ENCODE peak calls at places on chromosomes 1 and 21, in ten cellular contexts. B, Y, A, D, U, I, T, Z, M and F are unnamed samples.
A peak's percentile ranks its signal among the peaks of the same experiment; 100 is the strongest.

GRCh38 chr1:205310981-205311704 is 10.4 kb downstream of the NUAK2 start:
- DNase-seq in A (no peak), T (no peak), M (no peak), D (no peak), B (no peak), I (no peak), U (no peak), Z (no peak), Y (no peak), F (no peak)

GRCh38 chr1:154970631-154971340 is at the start of gene SHC1:
- DNase-seq in Z (peak; percentile 93), I (peak; percentile 96), B (peak; percentile 77), A (peak; percentile 98), Y (peak; percentile 96), T (peak; percentile 93), D (peak; percentile 95), U (peak; percentile 92), M (peak; percentile 96), F (no peak)

GRCh38 chr1:234842726-234843641 is 233.0 kb upstream of the IRF2BP2 start:
- DNase-seq in A (no peak), D (peak; percentile 45), U (peak; percentile 85), B (no peak), M (no peak), Z (no peak), T (no peak), Y (no peak), I (no peak), F (peak; percentile 15)

GRCh38 chr1:7770939-7771672 is at the start of gene VAMP3:
- DNase-seq in A (peak; percentile 91), D (peak; percentile 67), M (peak; percentile 89), U (peak; percentile 95), B (no peak), I (peak; percentile 91), T (peak; percentile 93), Y (peak; percentile 86), Z (peak; percentile 87), F (peak; percentile 74)

GRCh38 chr21:45464309-45464708 is 59.3 kb downstream of the COL18A1 start:
- DNase-seq in I (no peak), A (no peak), T (no peak), Y (no peak), Z (no peak), M (no peak), U (peak; percentile 33), B (no peak), D (no peak), F (no peak)

GRCh38 chr1:246725191-246725590 is 982 bp downstream of the SCCPDH start:
- DNase-seq in Y (no peak), B (no peak), T (no peak), A (no peak), D (no peak), U (no peak), M (no peak), I (no peak), Z (no peak), F (no peak)

GRCh38 chr1:246199086-246199485 is 308.0 kb downstream of the SMYD3 start:
- DNase-seq in T (peak; percentile 66), D (no peak), Z (no peak), B (no peak), I (no peak), M (no peak), A (peak; percentile 10), U (no peak), Y (no peak), F (no peak)

GRCh38 chr21:45078877-45079281 is 4.5 kb downstream of the ADARB1 start:
- DNase-seq in B (peak; percentile 15), Z (no peak), M (no peak), D (peak; percentile 78), T (no peak), I (no peak), Y (no peak), A (peak; percentile 73), U (no peak), F (peak; percentile 83)

GRCh38 chr1:150887018-150887417 is at the start of gene CTXND2:
- DNase-seq in Y (no peak), U (no peak), D (peak; percentile 84), T (no peak), Z (no peak), B (no peak), M (no peak), I (no peak), A (peak; percentile 45), F (no peak)

GRCh38 chr1:110482662-110483307 is 31.8 kb downstream of the PROK1 start:
- DNase-seq in M (no peak), B (no peak), Y (no peak), T (no peak), A (no peak), D (no peak), U (no peak), Z (no peak), I (no peak), F (no peak)

GRCh38 chr1:60995093-60995492 is 87.3 kb upstream of the NFIA start:
- DNase-seq in A (no peak), D (no peak), I (no peak), M (no peak), B (no peak), U (no peak), Y (no peak), Z (no peak), T (no peak), F (no peak)

GRCh38 chr1:203028784-203029553 is 2.7 kb downstream of the PPFIA4 start:
- DNase-seq in B (no peak), A (peak; percentile 28), D (no peak), M (no peak), U (no peak), Z (no peak), I (no peak), T (no peak), Y (no peak), F (no peak)

GRCh38 chr1:57599233-57599994 is 175.6 kb upstream of the DAB1 start:
- DNase-seq in I (peak; percentile 56), Y (no peak), T (no peak), B (no peak), Z (no peak), M (no peak), D (peak; percentile 71), A (peak; percentile 19), U (no peak), F (no peak)

GRCh38 chr21:36065497-36066036 is 4.3 kb upstream of the CBR1 start:
- DNase-seq in A (peak; percentile 24), I (no peak), B (no peak), Y (no peak), D (peak; percentile 64), Z (no peak), U (no peak), T (no peak), M (no peak), F (no peak)

GRCh38 chr1:64396817-64397216 is 73.1 kb upstream of the CACHD1 start:
- DNase-seq in T (no peak), B (no peak), Y (no peak), I (peak; percentile 20), D (no peak), Z (no peak), M (no peak), A (no peak), U (no peak), F (no peak)

GRCh38 chr1:145927916-145928647 is 798 bp upstream of the RBM8A start:
- DNase-seq in U (peak; percentile 81), Y (no peak), Z (no peak), M (no peak), B (no peak), D (no peak), I (no peak), T (no peak), A (no peak), F (peak; percentile 4)

GRCh38 chr1:200129480-200129879 is 102.0 kb downstream of the NR5A2 start:
- DNase-seq in I (no peak), U (no peak), B (no peak), Z (no peak), Y (no peak), A (no peak), M (no peak), T (no peak), D (no peak), F (no peak)

GRCh38 chr1:211825990-211826389 is 4.6 kb downstream of the LPGAT1 start:
- DNase-seq in Y (no peak), Z (no peak), A (peak; percentile 68), B (no peak), I (no peak), T (no peak), D (peak; percentile 81), M (no peak), U (no peak), F (no peak)

GRCh38 chr1:232306269-232306911 is 323.5 kb downstream of the SIPA1L2 start:
- DNase-seq in T (peak; percentile 31), A (no peak), D (no peak), U (no peak), Y (peak; percentile 30), M (peak; percentile 50), Z (no peak), B (no peak), I (peak; percentile 50), F (no peak)

GRCh38 chr1:89889336-89889640 is 68.5 kb downstream of the LRRC8D start:
- DNase-seq in D (peak; percentile 38), U (no peak), T (no peak), I (no peak), Y (no peak), M (no peak), A (no peak), Z (no peak), B (no peak), F (no peak)
- H3K4me1 ChIP-seq in D (peaks cover 17% of the 10 kb centered on the region), U (peaks cover 14% of the 10 kb centered on the region), T (peaks cover 10% of the 10 kb centered on the region), I (no peaks in the 10 kb centered on the region), Y (no peaks in the 10 kb centered on the region), M (no peaks in the 10 kb centered on the region), A (peaks cover 31% of the 10 kb centered on the region), Z (peaks cover 6% of the 10 kb centered on the region), B (peaks cover 64% of the 10 kb centered on the region), F (no peaks in the 10 kb centered on the region)

GRCh38 chr1:32811265-32811664 is 5.9 kb downstream of the YARS1 start:
- DNase-seq in I (no peak), D (no peak), Y (no peak), U (no peak), B (no peak), T (no peak), A (no peak), M (no peak), Z (no peak), F (no peak)
- H3K4me1 ChIP-seq in I (peaks cover 10% of the 10 kb centered on the region), D (peaks cover 2% of the 10 kb centered on the region), Y (no peaks in the 10 kb centered on the region), U (peaks cover 45% of the 10 kb centered on the region), B (peaks cover 16% of the 10 kb centered on the region), T (peaks cover 11% of the 10 kb centered on the region), A (peaks cover 29% of the 10 kb centered on the region), M (peaks cover 19% of the 10 kb centered on the region), Z (peaks cover 13% of the 10 kb centered on the region), F (peaks cover 35% of the 10 kb centered on the region)

GRCh38 chr1:218666263-218666662 is 321.1 kb downstream of the TGFB2 start:
- DNase-seq in T (no peak), M (no peak), Y (no peak), B (no peak), U (no peak), A (no peak), I (no peak), D (peak; percentile 52), Z (no peak), F (no peak)
- H3K4me1 ChIP-seq in T (peaks cover 7% of the 10 kb centered on the region), M (no peaks in the 10 kb centered on the region), Y (peaks cover 5% of the 10 kb centered on the region), B (peaks cover 32% of the 10 kb centered on the region), U (no peaks in the 10 kb centered on the region), A (peaks cover 8% of the 10 kb centered on the region), I (no peaks in the 10 kb centered on the region), D (no peaks in the 10 kb centered on the region), Z (no peaks in the 10 kb centered on the region), F (no peaks in the 10 kb centered on the region)

DNA sequence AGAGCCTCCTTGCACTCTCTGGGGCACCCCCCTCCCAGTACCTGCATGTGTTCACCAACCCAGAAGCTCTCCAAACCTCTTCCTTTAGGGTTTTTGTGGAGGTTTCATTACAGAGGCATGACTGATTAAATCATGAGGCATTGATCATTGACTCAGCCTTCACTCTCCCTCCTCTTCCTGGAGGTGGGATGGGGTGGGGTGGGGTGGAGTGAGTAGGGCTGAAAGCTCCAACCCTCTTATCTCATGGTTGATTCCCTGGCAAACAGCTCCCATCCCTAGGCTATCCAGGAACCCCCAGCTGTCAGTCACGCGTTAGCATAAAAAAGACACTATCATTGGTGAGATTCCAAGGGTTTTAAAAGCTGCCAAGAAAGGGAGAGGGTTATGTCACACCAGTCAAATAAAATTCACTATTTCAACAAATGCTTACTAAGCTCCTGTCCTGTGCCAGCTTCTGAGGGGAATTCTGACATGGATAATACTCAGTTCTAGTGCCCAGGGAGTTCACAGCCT is 7.1 kb upstream of the IL24 start:
- DNase-seq in D (peak; percentile 53), I (no peak), M (no peak), U (no peak), Z (no peak), T (no peak), Y (no peak), A (peak; percentile 15), B (peak; percentile 96), F (no peak)
- H3K4me1 ChIP-seq in D (peaks cover 34% of the 10 kb centered on the region), I (no peaks in the 10 kb centered on the region), M (peaks cover 2% of the 10 kb centered on the region), U (peaks cover 6% of the 10 kb centered on the region), Z (no peaks in the 10 kb centered on the region), T (no peaks in the 10 kb centered on the region), Y (no peaks in the 10 kb centered on the region), A (peaks cover 54% of the 10 kb centered on the region), B (peaks cover 54% of the 10 kb centered on the region), F (peaks cover 14% of the 10 kb centered on the region)